ENCODE peak calls at places on chromosomes 5 and 9, in seven cellular contexts. N, V, K, W, S, O and D are unnamed samples.

GRCh38 chr5:10328323-10328722 is 20.6 kb upstream of the CMBL start:
- DNase-seq in N (no peak), V (no peak), K (no peak), W (no peak), S (no peak), O (no peak), D (no peak)

GRCh38 chr9:98142925-98143481 is 24.0 kb upstream of the TRIM14 start:
- DNase-seq in N (no peak), V (no peak), K (no peak), W (no peak), S (no peak), O (no peak), D (no peak)

GRCh38 chr5:38641003-38641402 is 84.6 kb upstream of the LIFR start:
- DNase-seq in N (peak; percentile 33), V (no peak), K (no peak), W (no peak), S (no peak), O (no peak), D (no peak)

GRCh38 chr9:105886136-105886535 is 191.8 kb downstream of the TMEM38B start:
- DNase-seq in N (no peak), V (no peak), K (no peak), W (no peak), S (no peak), O (no peak), D (no peak)

GRCh38 chr5:122972877-122973276 is 63.6 kb downstream of the PPIC start:
- DNase-seq in N (no peak), V (no peak), K (no peak), W (no peak), S (no peak), O (no peak), D (no peak)

GRCh38 chr9:101409079-101409477 is 10.4 kb downstream of the ZNF189 start:
- DNase-seq in N (no peak), V (no peak), K (no peak), W (no peak), S (no peak), O (no peak), D (no peak)

GRCh38 chr5:74370168-74370567 is 270.4 kb downstream of the ENC1 start:
- DNase-seq in N (no peak), V (no peak), K (no peak), W (no peak), S (no peak), O (no peak), D (no peak)

GRCh38 chr9:135588886-135589595 is 27.5 kb downstream of the PAEP start:
- DNase-seq in N (no peak), V (no peak), K (peak; percentile 41), W (no peak), S (peak; percentile 43), O (no peak), D (no peak)

GRCh38 chr9:36147441-36148175 is 11.1 kb downstream of the GLIPR2 start:
- DNase-seq in N (no peak), V (no peak), K (no peak), W (no peak), S (no peak), O (no peak), D (no peak)

GRCh38 chr9:85115473-85115872 is 445.9 kb downstream of the NTRK2 start:
- DNase-seq in N (no peak), V (no peak), K (no peak), W (no peak), S (no peak), O (no peak), D (no peak)

GRCh38 chr9:34992376-34992951 is 2.9 kb downstream of the DNAJB5 start:
- DNase-seq in N (peak; percentile 90), V (no peak), K (no peak), W (no peak), S (peak; percentile 84), O (no peak), D (peak; percentile 96)

GRCh38 chr5:120257358-120257971 is 206.6 kb upstream of the PRR16 start:
- DNase-seq in N (no peak), V (no peak), K (no peak), W (no peak), S (no peak), O (no peak), D (no peak)

GRCh38 chr9:114687034-114687433 is 5.0 kb upstream of the TEX48 start:
- DNase-seq in N (no peak), V (no peak), K (no peak), W (no peak), S (no peak), O (no peak), D (no peak)

GRCh38 chr9:33943389-33943788 is 105.3 kb downstream of the UBAP2 start:
- DNase-seq in N (no peak), V (no peak), K (no peak), W (no peak), S (no peak), O (no peak), D (no peak)

GRCh38 chr9:78821126-78821822 is 524.3 kb downstream of the PSAT1 start:
- DNase-seq in N (peak; percentile 30), V (no peak), K (no peak), W (peak; percentile 20), S (no peak), O (peak; percentile 67), D (no peak)

GRCh38 chr5:130616161-130616560 is 548.9 kb downstream of the HINT1 start:
- DNase-seq in N (peak; percentile 68), V (no peak), K (no peak), W (no peak), S (no peak), O (no peak), D (no peak)

DNA sequence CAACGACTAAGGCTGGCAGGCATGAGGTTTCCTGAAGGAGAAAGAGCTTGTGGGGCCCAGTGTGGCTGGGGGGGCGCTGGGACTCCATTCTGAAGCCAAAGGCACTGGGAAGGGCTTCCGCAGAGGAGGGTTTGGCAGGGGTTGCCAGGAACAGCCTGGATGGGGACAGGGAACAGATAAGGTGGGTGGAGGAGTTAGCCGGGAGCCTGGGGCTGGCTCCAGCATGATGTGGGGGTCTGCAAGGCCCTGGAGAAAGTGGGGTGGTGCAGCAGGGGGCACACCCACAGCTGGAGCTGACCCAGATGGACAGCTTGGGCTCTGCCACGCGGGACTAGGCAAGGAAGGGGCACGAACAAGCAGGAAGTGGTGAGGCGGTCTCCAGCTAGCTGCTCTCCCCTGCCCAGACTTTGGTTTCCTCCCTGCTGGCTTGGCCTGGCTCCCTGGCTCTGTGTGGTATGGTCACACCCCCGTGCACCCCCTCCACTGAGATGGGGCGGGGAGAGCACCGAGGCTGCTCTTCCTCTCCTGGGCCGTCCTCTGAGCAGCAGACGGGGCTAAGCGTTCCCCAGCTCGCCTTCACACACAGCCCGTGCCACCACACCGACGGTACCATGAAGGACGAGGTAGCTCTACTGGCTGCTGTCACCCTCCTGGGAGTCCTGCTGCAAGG is at the start of gene LTC4S:
- DNase-seq in N (peak; percentile 92), V (peak; percentile 87), K (peak; percentile 74), W (no peak), S (peak; percentile 66), O (peak; percentile 68), D (peak; percentile 63)
- H3K4me3 ChIP-seq in N (no peak within 1 kb of the TSS), V (peak within 1 kb of the TSS; percentile 66), K (no peak within 1 kb of the TSS), W (no peak within 1 kb of the TSS), S (no peak within 1 kb of the TSS), O (no peak within 1 kb of the TSS), D (no peak within 1 kb of the TSS)

GRCh38 chr5:141609044-141609443 is 9.8 kb downstream of the DIAPH1 start:
- DNase-seq in N (no peak), V (no peak), K (no peak), W (no peak), S (no peak), O (no peak), D (no peak)

GRCh38 chr5:141613344-141613743 is 5.5 kb downstream of the DIAPH1 start:
- DNase-seq in N (no peak), V (no peak), K (no peak), W (no peak), S (no peak), O (no peak), D (no peak)

GRCh38 chr5:141608557-141608956 is 10.2 kb downstream of the DIAPH1 start:
- DNase-seq in N (no peak), V (no peak), K (no peak), W (no peak), S (no peak), O (no peak), D (no peak)

GRCh38 chr5:141608046-141608445 is 10.8 kb downstream of the DIAPH1 start:
- DNase-seq in N (no peak), V (no peak), K (no peak), W (no peak), S (no peak), O (no peak), D (no peak)

DNA sequence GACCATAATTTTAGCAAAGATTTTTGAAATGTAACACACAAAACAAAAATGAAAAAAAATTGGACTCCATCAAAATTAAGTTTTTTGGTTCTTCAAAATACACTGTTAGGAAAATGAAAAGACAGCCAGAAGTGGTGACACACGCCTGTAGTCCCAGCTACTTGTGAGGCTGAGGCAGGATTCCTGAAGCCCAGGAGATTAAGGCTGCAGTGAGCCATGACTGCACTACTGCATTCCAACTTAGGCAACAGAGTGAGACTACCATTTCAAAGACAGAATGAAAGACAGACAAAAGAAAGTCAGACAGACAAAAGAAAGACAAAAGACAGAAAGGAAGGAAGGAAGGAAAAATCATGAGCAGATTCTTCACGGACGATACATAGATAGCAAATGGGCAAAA is 7.5 kb downstream of the DIAPH1 start:
- DNase-seq in N (no peak), V (no peak), K (no peak), W (no peak), S (no peak), O (no peak), D (no peak)
- H3K27ac ChIP-seq in N (no peak overlapping the region), V (no peak overlapping the region), K (no peak overlapping the region), W (no peak overlapping the region), S (no peak overlapping the region), O (peak overlapping the region; percentile 27), D (no peak overlapping the region)

GRCh38 chr5:57842376-57843015 is 359.9 kb upstream of the ACTBL2 start:
- DNase-seq in N (no peak), V (no peak), K (no peak), W (no peak), S (no peak), O (no peak), D (no peak)
- H3K4me3 ChIP-seq in N (no peak overlapping the region), V (no peak overlapping the region), K (no peak overlapping the region), W (no peak overlapping the region), S (no peak overlapping the region), O (no peak overlapping the region), D (no peak overlapping the region)

DNA sequence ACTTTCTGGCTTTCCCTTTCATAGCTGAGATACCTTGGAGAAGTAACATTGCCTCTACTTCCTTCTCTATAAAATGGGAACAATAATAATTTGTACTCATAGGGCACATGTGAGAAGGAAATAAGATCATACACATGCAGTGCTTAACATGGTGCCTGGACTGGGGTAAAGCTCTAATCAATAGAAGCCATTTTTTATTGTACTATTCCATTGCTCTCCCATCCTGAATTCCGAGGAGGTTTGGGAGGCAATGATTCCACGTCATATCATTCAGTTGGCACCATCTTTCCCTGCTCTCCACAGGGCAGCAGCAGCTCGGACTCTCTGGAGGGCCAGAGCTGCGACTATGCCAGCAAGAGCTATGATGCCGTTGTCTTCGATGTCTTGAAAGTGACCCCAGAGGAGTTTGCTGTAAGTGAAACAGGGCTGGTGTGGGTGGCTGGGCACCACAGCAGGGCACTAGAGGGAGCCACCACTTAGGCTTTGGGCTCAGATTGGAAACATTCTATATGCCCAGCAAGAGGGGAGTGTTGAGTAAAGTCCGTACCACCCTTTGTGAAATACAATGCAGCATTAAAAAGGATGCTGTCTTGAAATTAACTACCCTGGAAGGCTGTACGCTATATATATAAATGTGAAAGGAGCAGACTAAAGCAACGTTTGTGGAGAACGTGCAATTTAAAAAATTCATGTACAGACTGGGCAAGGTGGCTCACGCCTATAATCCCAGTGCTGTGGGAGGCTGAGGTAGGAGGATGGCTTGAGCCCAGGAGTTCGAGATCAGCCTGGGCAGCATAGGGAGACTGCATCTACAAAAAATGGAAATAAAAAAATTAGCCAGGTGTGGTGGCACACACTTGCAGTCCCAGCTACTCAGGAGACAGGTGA is 51.2 kb downstream of the RALGPS1 start:
- DNase-seq in N (peak; percentile 79), V (peak; percentile 68), K (no peak), W (peak; percentile 80), S (no peak), O (peak; percentile 73), D (no peak)
- H3K27ac ChIP-seq in N (peak overlapping the region; percentile 67), V (peak overlapping the region; percentile 82), K (no peak overlapping the region), W (no peak overlapping the region), S (no peak overlapping the region), O (no peak overlapping the region), D (no peak overlapping the region)